ENCODE peak calls at places on chromosome 1, in four cellular contexts. One of them, this sample, is unnamed.

GRCh38 chr1:51168946-51169345 is 66.9 kb downstream of the C1orf185 start:
- DNase-seq in NCI-H1048: no peak
- DNase-seq in neural progenitor cell: no peak
- DNase-seq in bronchial epithelial cell: no peak
- DNase-seq in this sample: no peak

GRCh38 chr1:217506878-217507277 is 124.0 kb downstream of the GPATCH2 start:
- DNase-seq in NCI-H1048: no peak
- DNase-seq in bronchial epithelial cell: peak
- DNase-seq in neural progenitor cell: no peak
- DNase-seq in this sample: peak

GRCh38 chr1:242629396-242629795 is 104.9 kb upstream of the PLD5 start:
- DNase-seq in bronchial epithelial cell: peak
- DNase-seq in neural progenitor cell: no peak
- DNase-seq in NCI-H1048: no peak
- DNase-seq in this sample: peak

GRCh38 chr1:33836911-33837310 is 27.0 kb upstream of the HMGB4 start:
- DNase-seq in neural progenitor cell: no peak
- DNase-seq in NCI-H1048: no peak
- DNase-seq in bronchial epithelial cell: peak
- DNase-seq in this sample: peak

GRCh38 chr1:33500547-33500946 is 28.1 kb downstream of the ZSCAN20 start:
- DNase-seq in bronchial epithelial cell: no peak
- DNase-seq in neural progenitor cell: no peak
- DNase-seq in NCI-H1048: no peak
- DNase-seq in this sample: no peak

GRCh38 chr1:204462229-204462561 is 32.4 kb downstream of the PIK3C2B start:
- DNase-seq in neural progenitor cell: no peak
- DNase-seq in NCI-H1048: no peak
- DNase-seq in bronchial epithelial cell: no peak
- DNase-seq in this sample: no peak

GRCh38 chr1:36710008-36710407 is 227.3 kb upstream of the CSF3R start:
- DNase-seq in NCI-H1048: no peak
- DNase-seq in neural progenitor cell: peak
- DNase-seq in bronchial epithelial cell: no peak
- DNase-seq in this sample: no peak

GRCh38 chr1:233790662-233791371 is 113.7 kb upstream of the SLC35F3 start:
- DNase-seq in NCI-H1048: peak
- DNase-seq in bronchial epithelial cell: peak
- DNase-seq in neural progenitor cell: peak
- DNase-seq in this sample: peak

GRCh38 chr1:73998348-73998959 is 199.5 kb downstream of the LRRIQ3 start:
- DNase-seq in neural progenitor cell: peak
- DNase-seq in NCI-H1048: peak
- DNase-seq in bronchial epithelial cell: peak
- DNase-seq in this sample: peak